ENCODE peak calls at places on chromosomes 11 and 22, in ten cellular contexts. One of them, this sample, is unnamed. For H3K4me1 and H3K27me3, the result is how much of the 10 kb centered on the place peaks cover.

GRCh38 chr11:96113100-96113710 is 189.3 kb upstream of the MTMR2 start:
- DNase-seq in heart left ventricle: no peak
- DNase-seq in neural progenitor cell: no peak
- DNase-seq in A673: peak
- DNase-seq in left ventricle myocardium inferior: no peak
- DNase-seq in prostate gland: no peak
- DNase-seq in uterus: no peak
- DNase-seq in sigmoid colon: no peak
- DNase-seq in vagina: no peak
- DNase-seq in spleen: no peak
- DNase-seq in this sample: no peak

GRCh38 chr11:117828641-117829368 is 4.3 kb upstream of the FXYD2 start:
- DNase-seq in heart left ventricle: peak
- DNase-seq in neural progenitor cell: no peak
- DNase-seq in A673: peak
- DNase-seq in left ventricle myocardium inferior: peak
- DNase-seq in prostate gland: no peak
- DNase-seq in uterus: peak
- DNase-seq in sigmoid colon: peak
- DNase-seq in vagina: no peak
- DNase-seq in spleen: peak
- DNase-seq in this sample: peak

GRCh38 chr22:45036154-45036553 is 26.3 kb upstream of the PHF21B start:
- DNase-seq in heart left ventricle: no peak
- DNase-seq in neural progenitor cell: no peak
- DNase-seq in A673: peak
- DNase-seq in left ventricle myocardium inferior: no peak
- DNase-seq in prostate gland: no peak
- DNase-seq in uterus: peak
- DNase-seq in sigmoid colon: no peak
- DNase-seq in vagina: no peak
- DNase-seq in spleen: no peak
- DNase-seq in this sample: peak

GRCh38 chr11:2775626-2776350 is 76.0 kb upstream of the KCNQ1OT1 start:
- DNase-seq in heart left ventricle: peak
- DNase-seq in neural progenitor cell: no peak
- DNase-seq in A673: no peak
- DNase-seq in left ventricle myocardium inferior: no peak
- DNase-seq in prostate gland: peak
- DNase-seq in uterus: no peak
- DNase-seq in sigmoid colon: peak
- DNase-seq in vagina: peak
- DNase-seq in spleen: peak
- DNase-seq in this sample: peak

GRCh38 chr11:103988595-103988969 is 47.9 kb upstream of the DDI1 start:
- DNase-seq in heart left ventricle: no peak
- DNase-seq in neural progenitor cell: no peak
- DNase-seq in A673: no peak
- DNase-seq in left ventricle myocardium inferior: no peak
- DNase-seq in prostate gland: no peak
- DNase-seq in uterus: no peak
- DNase-seq in sigmoid colon: no peak
- DNase-seq in vagina: no peak
- DNase-seq in spleen: no peak
- DNase-seq in this sample: no peak

GRCh38 chr11:125176866-125177265 is 12.3 kb downstream of the PKNOX2 start:
- DNase-seq in heart left ventricle: no peak
- DNase-seq in neural progenitor cell: no peak
- DNase-seq in A673: no peak
- DNase-seq in left ventricle myocardium inferior: no peak
- DNase-seq in prostate gland: no peak
- DNase-seq in uterus: no peak
- DNase-seq in sigmoid colon: no peak
- DNase-seq in vagina: no peak
- DNase-seq in spleen: no peak
- DNase-seq in this sample: no peak

GRCh38 chr11:86134580-86135318 is 65.9 kb upstream of the PICALM start:
- DNase-seq in heart left ventricle: no peak
- DNase-seq in neural progenitor cell: no peak
- DNase-seq in A673: no peak
- DNase-seq in left ventricle myocardium inferior: no peak
- DNase-seq in prostate gland: no peak
- DNase-seq in uterus: no peak
- DNase-seq in sigmoid colon: no peak
- DNase-seq in vagina: no peak
- DNase-seq in spleen: no peak
- DNase-seq in this sample: no peak

GRCh38 chr11:116853461-116854073 is 16.1 kb upstream of the APOA1 start:
- DNase-seq in heart left ventricle: no peak
- DNase-seq in neural progenitor cell: no peak
- DNase-seq in A673: peak
- DNase-seq in left ventricle myocardium inferior: no peak
- DNase-seq in prostate gland: no peak
- DNase-seq in uterus: no peak
- DNase-seq in sigmoid colon: no peak
- DNase-seq in vagina: no peak
- DNase-seq in spleen: no peak
- DNase-seq in this sample: no peak

GRCh38 chr11:15806217-15806616 is 550.1 kb downstream of the SOX6 start:
- DNase-seq in heart left ventricle: no peak
- DNase-seq in neural progenitor cell: no peak
- DNase-seq in A673: no peak
- DNase-seq in left ventricle myocardium inferior: no peak
- DNase-seq in prostate gland: no peak
- DNase-seq in uterus: no peak
- DNase-seq in sigmoid colon: no peak
- DNase-seq in vagina: no peak
- DNase-seq in spleen: no peak
- DNase-seq in this sample: no peak

GRCh38 chr11:11667056-11667455 is 45.3 kb upstream of the GALNT18 start:
- DNase-seq in heart left ventricle: no peak
- DNase-seq in neural progenitor cell: no peak
- DNase-seq in A673: no peak
- DNase-seq in left ventricle myocardium inferior: no peak
- DNase-seq in prostate gland: no peak
- DNase-seq in uterus: no peak
- DNase-seq in sigmoid colon: no peak
- DNase-seq in vagina: no peak
- DNase-seq in spleen: no peak
- DNase-seq in this sample: no peak

GRCh38 chr11:70517996-70518907 is 119.9 kb downstream of the CTTN start:
- DNase-seq in heart left ventricle: no peak
- DNase-seq in neural progenitor cell: no peak
- DNase-seq in A673: no peak
- DNase-seq in left ventricle myocardium inferior: no peak
- DNase-seq in prostate gland: no peak
- DNase-seq in uterus: no peak
- DNase-seq in sigmoid colon: no peak
- DNase-seq in vagina: no peak
- DNase-seq in spleen: peak
- DNase-seq in this sample: no peak

GRCh38 chr11:441418-442274 is at the start of gene ANO9:
- DNase-seq in heart left ventricle: no peak
- DNase-seq in neural progenitor cell: peak
- DNase-seq in A673: no peak
- DNase-seq in left ventricle myocardium inferior: no peak
- DNase-seq in prostate gland: peak
- DNase-seq in uterus: no peak
- DNase-seq in sigmoid colon: no peak
- DNase-seq in vagina: no peak
- DNase-seq in spleen: peak
- DNase-seq in this sample: peak

GRCh38 chr11:441043-441417 is 781 bp downstream of the ANO9 start:
- DNase-seq in heart left ventricle: no peak
- DNase-seq in neural progenitor cell: no peak
- DNase-seq in A673: no peak
- DNase-seq in left ventricle myocardium inferior: no peak
- DNase-seq in prostate gland: no peak
- DNase-seq in uterus: no peak
- DNase-seq in sigmoid colon: no peak
- DNase-seq in vagina: no peak
- DNase-seq in spleen: no peak
- DNase-seq in this sample: peak

GRCh38 chr11:439315-440064 is 2.3 kb downstream of the ANO9 start:
- DNase-seq in heart left ventricle: no peak
- DNase-seq in neural progenitor cell: no peak
- DNase-seq in A673: no peak
- DNase-seq in left ventricle myocardium inferior: no peak
- DNase-seq in prostate gland: no peak
- DNase-seq in uterus: no peak
- DNase-seq in sigmoid colon: no peak
- DNase-seq in vagina: no peak
- DNase-seq in spleen: no peak
- DNase-seq in this sample: peak

GRCh38 chr11:438101-438844 is 3.5 kb downstream of the ANO9 start:
- DNase-seq in heart left ventricle: no peak
- DNase-seq in neural progenitor cell: no peak
- DNase-seq in A673: no peak
- DNase-seq in left ventricle myocardium inferior: no peak
- DNase-seq in prostate gland: no peak
- DNase-seq in uterus: no peak
- DNase-seq in sigmoid colon: no peak
- DNase-seq in vagina: no peak
- DNase-seq in spleen: no peak
- DNase-seq in this sample: peak

GRCh38 chr11:440065-441042 is 1.5 kb downstream of the ANO9 start:
- DNase-seq in heart left ventricle: no peak
- DNase-seq in neural progenitor cell: no peak
- DNase-seq in A673: no peak
- DNase-seq in left ventricle myocardium inferior: no peak
- DNase-seq in prostate gland: no peak
- DNase-seq in uterus: no peak
- DNase-seq in sigmoid colon: no peak
- DNase-seq in vagina: no peak
- DNase-seq in spleen: no peak
- DNase-seq in this sample: peak
- TF ChIP-seq CTCF in heart left ventricle: no peak
- TF ChIP-seq CTCF in neural progenitor cell: no peak
- TF ChIP-seq CTCF in A673: no peak
- TF ChIP-seq CTCF in left ventricle myocardium inferior: peak
- TF ChIP-seq CTCF in prostate gland: no peak
- TF ChIP-seq CTCF in uterus: no peak
- TF ChIP-seq CTCF in sigmoid colon: no peak
- TF ChIP-seq CTCF in vagina: no peak
- TF ChIP-seq CTCF in spleen: no peak
- TF ChIP-seq CTCF in this sample: no peak

GRCh38 chr11:35144103-35144741 is 5.3 kb downstream of the CD44 start:
- DNase-seq in heart left ventricle: no peak
- DNase-seq in neural progenitor cell: no peak
- DNase-seq in A673: peak
- DNase-seq in left ventricle myocardium inferior: no peak
- DNase-seq in prostate gland: peak
- DNase-seq in uterus: no peak
- DNase-seq in sigmoid colon: no peak
- DNase-seq in vagina: no peak
- DNase-seq in spleen: peak
- DNase-seq in this sample: no peak

GRCh38 chr11:35143509-35144102 is 4.6 kb downstream of the CD44 start:
- DNase-seq in heart left ventricle: no peak
- DNase-seq in neural progenitor cell: no peak
- DNase-seq in A673: no peak
- DNase-seq in left ventricle myocardium inferior: no peak
- DNase-seq in prostate gland: no peak
- DNase-seq in uterus: no peak
- DNase-seq in sigmoid colon: no peak
- DNase-seq in vagina: no peak
- DNase-seq in spleen: no peak
- DNase-seq in this sample: no peak

GRCh38 chr11:35141034-35141433 is 2.1 kb downstream of the CD44 start:
- DNase-seq in heart left ventricle: no peak
- DNase-seq in neural progenitor cell: no peak
- DNase-seq in A673: no peak
- DNase-seq in left ventricle myocardium inferior: no peak
- DNase-seq in prostate gland: no peak
- DNase-seq in uterus: no peak
- DNase-seq in sigmoid colon: no peak
- DNase-seq in vagina: no peak
- DNase-seq in spleen: no peak
- DNase-seq in this sample: no peak

GRCh38 chr11:35141538-35141937 is 2.6 kb downstream of the CD44 start:
- DNase-seq in heart left ventricle: peak
- DNase-seq in neural progenitor cell: no peak
- DNase-seq in A673: no peak
- DNase-seq in left ventricle myocardium inferior: peak
- DNase-seq in prostate gland: peak
- DNase-seq in uterus: no peak
- DNase-seq in sigmoid colon: peak
- DNase-seq in vagina: no peak
- DNase-seq in spleen: peak
- DNase-seq in this sample: peak

GRCh38 chr11:35142481-35143207 is 3.7 kb downstream of the CD44 start:
- DNase-seq in heart left ventricle: no peak
- DNase-seq in neural progenitor cell: peak
- DNase-seq in A673: no peak
- DNase-seq in left ventricle myocardium inferior: no peak
- DNase-seq in prostate gland: no peak
- DNase-seq in uterus: no peak
- DNase-seq in sigmoid colon: no peak
- DNase-seq in vagina: no peak
- DNase-seq in spleen: no peak
- DNase-seq in this sample: no peak
- H3K4me1 ChIP-seq in heart left ventricle: under half
- H3K4me1 ChIP-seq in neural progenitor cell: under half
- H3K4me1 ChIP-seq in A673: under half
- H3K4me1 ChIP-seq in left ventricle myocardium inferior: under half
- H3K4me1 ChIP-seq in prostate gland: under half
- H3K4me1 ChIP-seq in uterus: under half
- H3K4me1 ChIP-seq in sigmoid colon: half or more
- H3K4me1 ChIP-seq in vagina: half or more
- H3K4me1 ChIP-seq in spleen: half or more
- H3K4me1 ChIP-seq in this sample: half or more

DNA sequence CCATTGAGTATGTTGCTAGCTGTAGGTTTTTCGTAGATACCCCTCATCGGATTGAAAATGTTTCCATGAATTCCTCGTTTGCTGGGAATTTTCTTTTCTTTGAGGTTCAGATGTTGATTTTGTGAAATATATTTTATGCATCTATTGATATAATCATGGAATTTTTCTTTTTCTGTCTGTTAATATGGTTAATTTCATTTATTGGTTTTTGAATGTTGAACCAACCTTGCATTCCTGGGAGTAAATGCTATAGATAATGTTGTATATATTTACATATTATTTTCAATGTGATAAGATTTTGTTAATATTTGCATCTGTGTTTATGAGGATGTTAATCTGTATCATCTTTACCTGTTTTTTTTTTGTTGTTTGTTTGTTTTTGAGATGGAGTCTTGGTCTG is 10.6 kb upstream of the NDUFA6 start:
- DNase-seq in heart left ventricle: no peak
- DNase-seq in neural progenitor cell: no peak
- DNase-seq in A673: no peak
- DNase-seq in left ventricle myocardium inferior: no peak
- DNase-seq in prostate gland: no peak
- DNase-seq in uterus: no peak
- DNase-seq in sigmoid colon: no peak
- DNase-seq in vagina: no peak
- DNase-seq in spleen: no peak
- DNase-seq in this sample: no peak
- H3K27me3 ChIP-seq in heart left ventricle: under half
- H3K27me3 ChIP-seq in neural progenitor cell: under half
- H3K27me3 ChIP-seq in A673: under half
- H3K27me3 ChIP-seq in left ventricle myocardium inferior: under half
- H3K27me3 ChIP-seq in prostate gland: under half
- H3K27me3 ChIP-seq in uterus: under half
- H3K27me3 ChIP-seq in sigmoid colon: under half
- H3K27me3 ChIP-seq in vagina: under half
- H3K27me3 ChIP-seq in spleen: under half
- H3K27me3 ChIP-seq in this sample: under half

GRCh38 chr11:119999220-119999619 is 138.7 kb downstream of the TRIM29 start:
- DNase-seq in heart left ventricle: no peak
- DNase-seq in neural progenitor cell: peak
- DNase-seq in A673: peak
- DNase-seq in left ventricle myocardium inferior: no peak
- DNase-seq in prostate gland: no peak
- DNase-seq in uterus: no peak
- DNase-seq in sigmoid colon: no peak
- DNase-seq in vagina: no peak
- DNase-seq in spleen: no peak
- DNase-seq in this sample: no peak
- TF ChIP-seq CTCF in heart left ventricle: no peak
- TF ChIP-seq CTCF in neural progenitor cell: peak
- TF ChIP-seq CTCF in A673: peak
- TF ChIP-seq CTCF in left ventricle myocardium inferior: no peak
- TF ChIP-seq CTCF in prostate gland: no peak
- TF ChIP-seq CTCF in uterus: no peak
- TF ChIP-seq CTCF in sigmoid colon: no peak
- TF ChIP-seq CTCF in vagina: no peak
- TF ChIP-seq CTCF in spleen: no peak
- TF ChIP-seq CTCF in this sample: no peak

This sample was measured in lower lobe of right lung.